ENCODE peak calls at places on chromosomes 7 and 10, in five cellular contexts. One of them, this sample, is unnamed.

GRCh38 chr10:91957091-91957490 is 33.5 kb downstream of the BTAF1 start:
- DNase-seq in GM12865: no peak
- DNase-seq in body of pancreas: no peak
- DNase-seq in osteoblast: no peak
- DNase-seq in nephron progenitor cell: no peak
- DNase-seq in this sample: no peak

GRCh38 chr7:143419880-143420279 is 11.2 kb upstream of the EPHA1 start:
- DNase-seq in body of pancreas: no peak
- DNase-seq in GM12865: no peak
- DNase-seq in nephron progenitor cell: no peak
- DNase-seq in osteoblast: no peak
- DNase-seq in this sample: no peak

GRCh38 chr10:91590142-91590903 is 42.5 kb downstream of the PPP1R3C start:
- DNase-seq in GM12865: no peak
- DNase-seq in body of pancreas: peak
- DNase-seq in nephron progenitor cell: no peak
- DNase-seq in osteoblast: peak
- DNase-seq in this sample: no peak

GRCh38 chr7:68841004-68841403 is 757.3 kb upstream of the AUTS2 start:
- DNase-seq in body of pancreas: no peak
- DNase-seq in GM12865: no peak
- DNase-seq in nephron progenitor cell: no peak
- DNase-seq in osteoblast: no peak
- DNase-seq in this sample: no peak

GRCh38 chr10:125392140-125392539 is 231.8 kb upstream of the CTBP2 start:
- DNase-seq in GM12865: no peak
- DNase-seq in nephron progenitor cell: no peak
- DNase-seq in osteoblast: no peak
- DNase-seq in body of pancreas: no peak
- DNase-seq in this sample: no peak

GRCh38 chr7:138975343-138976104 is 5.7 kb downstream of the KIAA1549 start:
- DNase-seq in GM12865: no peak
- DNase-seq in osteoblast: no peak
- DNase-seq in body of pancreas: no peak
- DNase-seq in nephron progenitor cell: no peak
- DNase-seq in this sample: peak

GRCh38 chr7:151400626-151401315 is 9.1 kb downstream of the WDR86 start:
- DNase-seq in nephron progenitor cell: no peak
- DNase-seq in osteoblast: peak
- DNase-seq in GM12865: peak
- DNase-seq in body of pancreas: no peak
- DNase-seq in this sample: no peak

GRCh38 chr10:113665806-113666354 is 2.0 kb upstream of the NRAP start:
- DNase-seq in osteoblast: no peak
- DNase-seq in nephron progenitor cell: no peak
- DNase-seq in body of pancreas: no peak
- DNase-seq in GM12865: no peak
- DNase-seq in this sample: no peak

GRCh38 chr10:131850490-131850880 is 50.3 kb upstream of the PPP2R2D start:
- DNase-seq in osteoblast: no peak
- DNase-seq in body of pancreas: no peak
- DNase-seq in nephron progenitor cell: no peak
- DNase-seq in GM12865: no peak
- DNase-seq in this sample: no peak

GRCh38 chr10:131250454-131251145 is 60.9 kb downstream of the TCERG1L start:
- DNase-seq in body of pancreas: no peak
- DNase-seq in osteoblast: peak
- DNase-seq in GM12865: no peak
- DNase-seq in nephron progenitor cell: peak
- DNase-seq in this sample: no peak

GRCh38 chr10:88835095-88835909 is 16.3 kb downstream of the ANKRD22 start:
- DNase-seq in osteoblast: peak
- DNase-seq in GM12865: peak
- DNase-seq in nephron progenitor cell: peak
- DNase-seq in body of pancreas: peak
- DNase-seq in this sample: peak

GRCh38 chr7:97025983-97026704 is 1.5 kb upstream of the DLX5 start:
- DNase-seq in GM12865: no peak
- DNase-seq in osteoblast: no peak
- DNase-seq in body of pancreas: peak
- DNase-seq in nephron progenitor cell: peak
- DNase-seq in this sample: no peak

GRCh38 chr10:68047554-68048327 is 27.3 kb downstream of the HERC4 start:
- DNase-seq in nephron progenitor cell: no peak
- DNase-seq in body of pancreas: no peak
- DNase-seq in GM12865: peak
- DNase-seq in osteoblast: no peak
- DNase-seq in this sample: no peak

GRCh38 chr7:3260425-3260762 is 40.7 kb upstream of the SDK1 start:
- DNase-seq in osteoblast: no peak
- DNase-seq in body of pancreas: no peak
- DNase-seq in GM12865: no peak
- DNase-seq in nephron progenitor cell: no peak
- DNase-seq in this sample: no peak

GRCh38 chr7:16365177-16365576 is 56.2 kb downstream of the CRPPA start:
- DNase-seq in nephron progenitor cell: no peak
- DNase-seq in body of pancreas: no peak
- DNase-seq in osteoblast: no peak
- DNase-seq in GM12865: no peak
- DNase-seq in this sample: no peak

GRCh38 chr7:70505468-70505867 is 626.5 kb upstream of the GALNT17 start:
- DNase-seq in nephron progenitor cell: no peak
- DNase-seq in body of pancreas: no peak
- DNase-seq in GM12865: no peak
- DNase-seq in osteoblast: no peak
- DNase-seq in this sample: no peak

GRCh38 chr10:118544401-118544948 is 51.0 kb downstream of the PRLHR start:
- DNase-seq in GM12865: no peak
- DNase-seq in nephron progenitor cell: no peak
- DNase-seq in body of pancreas: no peak
- DNase-seq in osteoblast: no peak
- DNase-seq in this sample: no peak
- TF ChIP-seq CTCF in GM12865: no peak
- TF ChIP-seq CTCF in nephron progenitor cell: no peak
- TF ChIP-seq CTCF in body of pancreas: no peak
- TF ChIP-seq CTCF in osteoblast: no peak
- TF ChIP-seq CTCF in this sample: peak

GRCh38 chr7:134527979-134528371 is 608 bp downstream of the AKR1B10 start:
- DNase-seq in osteoblast: peak
- DNase-seq in nephron progenitor cell: no peak
- DNase-seq in body of pancreas: peak
- DNase-seq in GM12865: no peak
- DNase-seq in this sample: no peak

GRCh38 chr7:134528749-134529148 is 1.4 kb downstream of the AKR1B10 start:
- DNase-seq in body of pancreas: no peak
- DNase-seq in nephron progenitor cell: no peak
- DNase-seq in GM12865: no peak
- DNase-seq in osteoblast: no peak
- DNase-seq in this sample: no peak

GRCh38 chr7:134533288-134533771 is 6.0 kb downstream of the AKR1B10 start:
- DNase-seq in GM12865: no peak
- DNase-seq in osteoblast: no peak
- DNase-seq in body of pancreas: no peak
- DNase-seq in nephron progenitor cell: no peak
- DNase-seq in this sample: no peak

GRCh38 chr7:134532155-134533089 is 5.1 kb downstream of the AKR1B10 start:
- DNase-seq in nephron progenitor cell: no peak
- DNase-seq in osteoblast: no peak
- DNase-seq in GM12865: no peak
- DNase-seq in body of pancreas: peak
- DNase-seq in this sample: no peak

DNA sequence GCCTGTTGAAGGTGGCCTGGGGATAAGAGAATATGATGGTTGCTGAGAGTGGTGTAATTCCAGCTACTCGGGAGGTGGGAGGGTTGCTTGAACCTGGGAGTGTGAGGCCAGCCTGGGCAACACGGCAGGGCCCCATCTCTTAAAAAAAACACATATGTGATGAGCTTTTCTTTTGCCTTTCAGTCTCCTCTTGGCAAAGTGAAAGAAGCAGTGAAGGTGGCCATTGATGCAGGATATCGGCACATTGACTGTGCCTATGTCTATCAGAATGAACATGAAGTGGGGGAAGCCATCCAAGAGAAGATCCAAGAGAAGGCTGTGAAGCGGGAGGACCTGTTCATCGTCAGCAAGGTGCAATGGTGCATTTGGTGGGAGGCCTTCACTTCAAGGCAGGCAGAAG is 3.1 kb downstream of the AKR1B10 start:
- DNase-seq in body of pancreas: no peak
- DNase-seq in nephron progenitor cell: no peak
- DNase-seq in GM12865: no peak
- DNase-seq in osteoblast: no peak
- DNase-seq in this sample: no peak
- TF ChIP-seq CTCF in body of pancreas: no peak
- TF ChIP-seq CTCF in nephron progenitor cell: no peak
- TF ChIP-seq CTCF in GM12865: no peak
- TF ChIP-seq CTCF in osteoblast: no peak
- TF ChIP-seq CTCF in this sample: no peak

GRCh38 chr10:97355571-97355975 is 21.0 kb upstream of the FRAT2 start:
- DNase-seq in body of pancreas: no peak
- DNase-seq in osteoblast: no peak
- DNase-seq in GM12865: no peak
- DNase-seq in nephron progenitor cell: no peak
- DNase-seq in this sample: no peak
- TF ChIP-seq CTCF in body of pancreas: peak
- TF ChIP-seq CTCF in osteoblast: peak
- TF ChIP-seq CTCF in GM12865: peak
- TF ChIP-seq CTCF in nephron progenitor cell: peak
- TF ChIP-seq CTCF in this sample: no peak

DNA sequence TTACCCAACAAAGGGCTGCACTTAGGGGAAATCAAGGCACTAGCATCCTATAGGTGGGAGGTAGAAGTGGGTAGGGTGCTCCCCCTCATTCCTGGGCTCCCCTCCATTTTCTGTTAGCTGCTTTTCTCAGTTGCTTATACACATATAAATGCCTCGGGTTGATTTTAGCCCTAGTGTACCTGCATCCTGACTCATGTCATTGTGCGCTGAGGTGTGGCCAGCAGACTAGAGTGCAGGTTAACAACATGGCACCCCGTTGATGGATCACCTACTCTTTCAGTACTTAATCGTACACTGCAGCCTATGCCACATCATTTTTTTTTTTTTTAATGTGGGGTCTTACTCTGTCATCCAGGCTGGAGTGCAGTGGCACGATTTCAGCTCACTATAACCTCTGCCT is 144.0 kb upstream of the ITGB1 start:
- DNase-seq in nephron progenitor cell: no peak
- DNase-seq in GM12865: no peak
- DNase-seq in body of pancreas: no peak
- DNase-seq in osteoblast: no peak
- DNase-seq in this sample: no peak
- TF ChIP-seq CTCF in nephron progenitor cell: no peak
- TF ChIP-seq CTCF in GM12865: no peak
- TF ChIP-seq CTCF in body of pancreas: no peak
- TF ChIP-seq CTCF in osteoblast: no peak
- TF ChIP-seq CTCF in this sample: no peak

GRCh38 chr7:140899883-140900282 is 24.8 kb downstream of the BRAF start:
- DNase-seq in nephron progenitor cell: no peak
- DNase-seq in GM12865: peak
- DNase-seq in body of pancreas: no peak
- DNase-seq in osteoblast: no peak
- DNase-seq in this sample: no peak
- TF ChIP-seq CTCF in nephron progenitor cell: no peak
- TF ChIP-seq CTCF in GM12865: no peak
- TF ChIP-seq CTCF in body of pancreas: no peak
- TF ChIP-seq CTCF in osteoblast: no peak
- TF ChIP-seq CTCF in this sample: no peak

GRCh38 chr10:21808525-21808924 is 195.0 kb downstream of the DNAJC1 start:
- DNase-seq in body of pancreas: no peak
- DNase-seq in nephron progenitor cell: no peak
- DNase-seq in GM12865: no peak
- DNase-seq in osteoblast: no peak
- DNase-seq in this sample: no peak
- TF ChIP-seq CTCF in body of pancreas: no peak
- TF ChIP-seq CTCF in nephron progenitor cell: no peak
- TF ChIP-seq CTCF in GM12865: no peak
- TF ChIP-seq CTCF in osteoblast: no peak
- TF ChIP-seq CTCF in this sample: no peak

GRCh38 chr10:35304649-35305048 is 31.7 kb upstream of the CCNY start:
- DNase-seq in osteoblast: peak
- DNase-seq in nephron progenitor cell: no peak
- DNase-seq in body of pancreas: no peak
- DNase-seq in GM12865: no peak
- DNase-seq in this sample: no peak
- TF ChIP-seq CTCF in osteoblast: no peak
- TF ChIP-seq CTCF in nephron progenitor cell: no peak
- TF ChIP-seq CTCF in body of pancreas: no peak
- TF ChIP-seq CTCF in GM12865: no peak
- TF ChIP-seq CTCF in this sample: no peak

GRCh38 chr7:111728635-111728995 is 166.3 kb upstream of the IMMP2L start:
- DNase-seq in nephron progenitor cell: no peak
- DNase-seq in GM12865: no peak
- DNase-seq in body of pancreas: no peak
- DNase-seq in osteoblast: no peak
- DNase-seq in this sample: no peak

GRCh38 chr7:111727905-111728634 is 165.8 kb upstream of the IMMP2L start:
- DNase-seq in osteoblast: no peak
- DNase-seq in GM12865: no peak
- DNase-seq in body of pancreas: no peak
- DNase-seq in nephron progenitor cell: no peak
- DNase-seq in this sample: no peak

GRCh38 chr7:111732923-111733322 is 170.6 kb upstream of the IMMP2L start:
- DNase-seq in body of pancreas: no peak
- DNase-seq in nephron progenitor cell: no peak
- DNase-seq in osteoblast: no peak
- DNase-seq in GM12865: peak
- DNase-seq in this sample: no peak

GRCh38 chr7:111730476-111731300 is 168.4 kb upstream of the IMMP2L start:
- DNase-seq in nephron progenitor cell: no peak
- DNase-seq in osteoblast: no peak
- DNase-seq in body of pancreas: no peak
- DNase-seq in GM12865: peak
- DNase-seq in this sample: no peak

DNA sequence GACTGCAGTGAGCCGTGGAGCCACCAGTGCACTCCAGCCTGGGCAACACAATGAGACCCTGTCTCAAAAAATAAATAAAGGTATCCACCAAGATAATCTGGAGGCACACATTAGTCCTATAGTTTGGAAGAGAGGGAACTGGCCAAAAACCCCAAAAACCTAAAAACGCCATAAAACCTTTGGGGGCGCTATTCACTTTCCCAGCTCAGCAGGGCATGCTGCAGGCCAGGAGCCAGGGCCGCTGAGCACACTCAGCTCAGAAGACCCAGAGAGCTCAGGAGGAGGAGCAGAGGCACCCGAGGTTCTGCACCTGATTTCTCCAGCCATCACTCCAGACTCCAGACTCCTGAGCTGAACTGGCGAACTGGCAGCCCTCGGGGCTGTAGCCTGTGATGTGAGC is 167.2 kb upstream of the IMMP2L start:
- DNase-seq in nephron progenitor cell: no peak
- DNase-seq in osteoblast: no peak
- DNase-seq in body of pancreas: no peak
- DNase-seq in GM12865: no peak
- DNase-seq in this sample: no peak
- TF ChIP-seq CTCF in nephron progenitor cell: no peak
- TF ChIP-seq CTCF in osteoblast: no peak
- TF ChIP-seq CTCF in body of pancreas: no peak
- TF ChIP-seq CTCF in GM12865: no peak
- TF ChIP-seq CTCF in this sample: no peak

This sample was measured in glutamatergic neuron.